ENCODE peak calls at places on chromosomes 16 and 17, in nine cellular contexts. V, B, K, M, U, I, G, R and Q are unnamed samples.

GRCh38 chr17:76734080-76734840 is 2.9 kb downstream of the SRSF2 start:
- DNase-seq in V (peak), B (no peak), K (no peak), M (no peak), U (peak), I (no peak), G (peak), R (no peak), Q (no peak)

GRCh38 chr17:48244814-48245213 is 137.2 kb downstream of the SNX11 start:
- DNase-seq in V (no peak), B (no peak), K (no peak), M (no peak), U (peak), I (peak), G (peak), R (no peak), Q (no peak)

GRCh38 chr17:45989759-45990158 is 9.3 kb upstream of the STH start:
- DNase-seq in V (no peak), B (no peak), K (no peak), M (no peak), U (no peak), I (no peak), G (no peak), R (no peak), Q (peak)

GRCh38 chr16:85461814-85462404 is 151.2 kb upstream of the GSE1 start:
- DNase-seq in V (no peak), B (no peak), K (peak), M (no peak), U (peak), I (no peak), G (peak), R (no peak), Q (no peak)

GRCh38 chr16:69890114-69890890 is 60.8 kb upstream of the CLEC18A start:
- DNase-seq in V (no peak), B (peak), K (no peak), M (no peak), U (peak), I (no peak), G (peak), R (peak), Q (no peak)

GRCh38 chr17:8909621-8910292 is 42.3 kb upstream of the PIK3R6 start:
- DNase-seq in V (no peak), B (no peak), K (no peak), M (no peak), U (no peak), I (no peak), G (no peak), R (no peak), Q (no peak)

GRCh38 chr16:82265809-82266208 is 95.8 kb upstream of the MPHOSPH6 start:
- DNase-seq in V (no peak), B (no peak), K (no peak), M (no peak), U (no peak), I (no peak), G (no peak), R (no peak), Q (no peak)

GRCh38 chr17:18963126-18964017 is 11.4 kb downstream of the SLC5A10 start:
- DNase-seq in V (peak), B (no peak), K (no peak), M (no peak), U (peak), I (no peak), G (peak), R (no peak), Q (peak)

GRCh38 chr16:28168991-28169554 is 42.7 kb downstream of the XPO6 start:
- DNase-seq in V (no peak), B (no peak), K (no peak), M (no peak), U (no peak), I (peak), G (no peak), R (no peak), Q (no peak)

GRCh38 chr16:63442246-63442645 is 1406.0 kb upstream of the CDH8 start:
- DNase-seq in V (no peak), B (no peak), K (no peak), M (no peak), U (no peak), I (no peak), G (no peak), R (no peak), Q (no peak)

GRCh38 chr16:166375-167116 is 768 bp downstream of the HBM start:
- DNase-seq in V (no peak), B (no peak), K (no peak), M (no peak), U (no peak), I (no peak), G (no peak), R (no peak), Q (no peak)

GRCh38 chr17:10050597-10051101 is 145.6 kb upstream of the RCVRN start:
- DNase-seq in V (no peak), B (no peak), K (no peak), M (no peak), U (peak), I (no peak), G (peak), R (no peak), Q (no peak)

DNA sequence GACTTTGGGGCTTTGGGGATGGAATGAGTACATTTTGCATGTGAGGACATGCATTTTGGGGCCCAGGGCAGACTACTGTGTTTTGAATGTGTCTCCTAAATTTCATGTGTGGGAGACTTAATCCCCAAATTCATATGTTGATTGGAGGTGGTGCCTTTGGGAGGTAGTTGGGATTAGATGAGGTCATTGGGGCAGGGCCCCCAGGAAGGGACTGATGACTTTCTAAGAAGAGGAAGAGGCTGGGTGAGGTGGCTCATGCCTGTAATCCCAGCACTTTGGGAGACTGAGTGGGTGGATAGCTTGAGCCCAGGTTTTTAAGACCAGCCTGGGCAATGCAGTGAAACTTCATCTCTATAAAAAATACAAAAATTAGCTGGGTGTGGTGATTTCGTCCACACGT is 42.8 kb upstream of the RAI1 start:
- DNase-seq in V (no peak), B (no peak), K (no peak), M (no peak), U (no peak), I (no peak), G (no peak), R (no peak), Q (no peak)
- TF ChIP-seq CTCF in V (no peak), B (no peak), K (no peak), M (no peak), U (no peak), I (no peak), G (no peak), R (no peak), Q (no peak)

GRCh38 chr17:4936436-4936835 is 3.4 kb downstream of the SLC25A11 start:
- DNase-seq in V (no peak), B (no peak), K (no peak), M (no peak), U (no peak), I (no peak), G (no peak), R (no peak), Q (no peak)

GRCh38 chr17:4935650-4936049 is 3.6 kb downstream of the GP1BA start:
- DNase-seq in V (no peak), B (no peak), K (no peak), M (no peak), U (no peak), I (no peak), G (no peak), R (no peak), Q (no peak)

GRCh38 chr17:4932756-4933155 is 679 bp downstream of the GP1BA start:
- DNase-seq in V (no peak), B (no peak), K (no peak), M (no peak), U (no peak), I (no peak), G (no peak), R (no peak), Q (no peak)

GRCh38 chr17:4933646-4934045 is 1.6 kb downstream of the GP1BA start:
- DNase-seq in V (no peak), B (no peak), K (no peak), M (no peak), U (no peak), I (no peak), G (no peak), R (no peak), Q (no peak)

DNA sequence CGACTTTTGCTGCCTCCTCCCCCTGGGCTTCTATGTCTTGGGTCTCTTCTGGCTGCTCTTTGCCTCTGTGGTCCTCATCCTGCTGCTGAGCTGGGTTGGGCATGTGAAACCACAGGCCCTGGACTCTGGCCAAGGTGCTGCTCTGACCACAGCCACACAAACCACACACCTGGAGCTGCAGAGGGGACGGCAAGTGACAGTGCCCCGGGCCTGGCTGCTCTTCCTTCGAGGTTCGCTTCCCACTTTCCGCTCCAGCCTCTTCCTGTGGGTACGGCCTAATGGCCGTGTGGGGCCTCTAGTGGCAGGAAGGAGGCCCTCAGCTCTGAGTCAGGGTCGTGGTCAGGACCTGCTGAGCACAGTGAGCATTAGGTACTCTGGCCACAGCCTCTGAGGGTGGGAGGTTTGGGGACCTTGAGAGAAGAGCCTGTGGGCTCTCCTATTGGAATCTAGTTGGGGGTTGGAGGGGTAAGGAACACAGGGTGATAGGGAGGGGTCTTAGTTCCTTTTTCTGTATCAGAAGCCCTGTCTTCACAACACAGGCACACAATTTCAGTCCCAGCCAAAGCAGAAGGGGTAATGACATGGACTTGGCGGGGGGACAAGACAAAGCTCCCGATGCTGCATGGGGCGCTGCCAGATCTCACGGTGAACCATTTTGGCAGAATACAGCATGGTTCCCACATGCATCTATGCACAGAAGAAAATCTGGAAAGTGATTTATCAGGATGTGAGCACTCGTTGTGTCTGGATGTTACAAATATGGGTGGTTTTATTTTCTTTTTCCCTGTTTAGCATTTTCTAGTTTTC is 2.3 kb downstream of the GP1BA start:
- DNase-seq in V (no peak), B (no peak), K (no peak), M (no peak), U (peak), I (peak), G (peak), R (no peak), Q (no peak)
- TF ChIP-seq CTCF in V (peak), B (no peak), K (peak), M (no peak), U (peak), I (no peak), G (peak), R (no peak), Q (peak)

GRCh38 chr17:78676415-78677302 is 99.5 kb upstream of the DNAH17 start:
- DNase-seq in V (no peak), B (no peak), K (no peak), M (no peak), U (no peak), I (no peak), G (no peak), R (no peak), Q (no peak)

GRCh38 chr17:78678711-78679110 is 101.5 kb upstream of the DNAH17 start:
- DNase-seq in V (no peak), B (no peak), K (no peak), M (no peak), U (no peak), I (no peak), G (no peak), R (no peak), Q (no peak)

GRCh38 chr17:78675836-78676235 is 98.6 kb upstream of the DNAH17 start:
- DNase-seq in V (no peak), B (no peak), K (no peak), M (no peak), U (no peak), I (no peak), G (no peak), R (no peak), Q (no peak)

GRCh38 chr17:78678220-78678554 is 101.0 kb upstream of the DNAH17 start:
- DNase-seq in V (no peak), B (no peak), K (no peak), M (no peak), U (no peak), I (no peak), G (no peak), R (no peak), Q (no peak)

DNA sequence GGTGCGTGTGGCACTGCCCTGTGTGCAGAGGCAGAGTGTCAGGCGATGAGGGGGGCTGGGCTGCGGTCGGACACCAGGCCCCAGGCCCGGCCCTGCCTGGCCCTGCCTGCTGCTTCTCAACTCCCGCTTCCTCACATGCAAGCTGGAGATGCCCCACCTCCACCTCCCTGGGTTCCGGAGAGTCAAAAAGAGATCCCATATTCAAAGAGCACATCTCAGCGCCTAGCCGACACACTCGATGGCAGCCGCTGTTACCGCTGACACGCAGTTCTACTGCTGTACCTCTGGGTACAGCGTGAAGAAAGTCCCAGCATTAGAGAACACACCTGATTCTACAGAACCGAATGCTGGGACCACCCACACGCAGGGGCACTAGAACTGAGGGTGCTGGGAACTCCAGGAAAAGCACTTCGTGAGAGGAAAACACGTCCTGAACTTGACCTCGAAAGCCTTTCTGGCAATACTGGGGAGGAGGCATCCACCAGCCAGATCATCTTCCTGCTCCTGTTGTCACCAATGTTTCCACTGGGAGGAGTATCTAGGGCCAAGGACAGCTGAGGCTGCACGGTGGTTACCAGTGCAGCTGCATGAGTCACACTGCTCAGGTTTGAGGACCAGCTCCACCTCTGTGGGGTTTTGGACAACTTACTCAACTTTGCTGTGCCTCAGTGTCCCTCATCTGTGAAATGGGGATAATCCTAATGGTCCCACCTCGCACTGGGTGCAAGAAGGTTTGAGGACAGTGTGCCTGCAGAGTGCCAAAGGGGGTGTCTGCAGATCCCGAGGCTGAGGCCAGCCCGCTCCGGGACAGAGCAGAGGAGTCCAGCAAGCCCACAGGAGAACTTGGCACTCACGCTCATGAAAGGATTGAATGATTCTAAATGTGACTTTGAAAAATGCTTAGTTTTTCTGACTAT is 100.4 kb upstream of the DNAH17 start:
- DNase-seq in V (no peak), B (no peak), K (no peak), M (no peak), U (no peak), I (no peak), G (peak), R (no peak), Q (no peak)
- TF ChIP-seq CTCF in V (no peak), B (no peak), K (no peak), M (no peak), U (no peak), I (no peak), G (no peak), R (no peak), Q (peak)

GRCh38 chr17:33016920-33017319 is 25.3 kb downstream of the SPACA3 start:
- DNase-seq in V (no peak), B (no peak), K (no peak), M (no peak), U (no peak), I (no peak), G (no peak), R (no peak), Q (no peak)
- TF ChIP-seq CTCF in V (no peak), B (no peak), K (no peak), M (no peak), U (no peak), I (no peak), G (no peak), R (no peak), Q (peak)

DNA sequence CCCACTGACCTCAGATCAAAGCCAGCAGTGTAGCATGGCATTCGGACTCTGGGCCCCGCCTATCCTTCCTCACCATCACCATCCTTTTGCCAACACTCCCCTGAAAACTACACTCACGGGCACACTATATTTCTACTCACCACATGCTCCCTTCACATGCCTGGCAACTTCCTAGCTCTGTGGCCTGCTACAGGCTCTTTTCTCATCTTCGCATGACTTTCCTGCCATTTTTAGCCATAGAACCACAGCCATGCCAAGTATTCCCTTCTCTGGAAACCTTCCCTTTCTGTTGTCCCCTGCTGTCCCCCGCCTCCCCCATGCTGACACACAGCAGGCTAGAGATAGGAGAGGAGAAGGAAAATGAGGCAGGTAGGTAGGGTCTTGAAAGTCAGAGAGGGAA is 45.5 kb upstream of the MMP2 start:
- DNase-seq in V (no peak), B (no peak), K (no peak), M (no peak), U (no peak), I (no peak), G (no peak), R (no peak), Q (no peak)
- TF ChIP-seq CTCF in V (no peak), B (no peak), K (no peak), M (no peak), U (no peak), I (no peak), G (no peak), R (no peak), Q (no peak)

GRCh38 chr16:47928008-47928407 is 227.8 kb downstream of the ABCC12 start:
- DNase-seq in V (no peak), B (no peak), K (no peak), M (no peak), U (peak), I (no peak), G (peak), R (no peak), Q (no peak)
- TF ChIP-seq CTCF in V (peak), B (no peak), K (no peak), M (no peak), U (no peak), I (no peak), G (no peak), R (no peak), Q (peak)

DNA sequence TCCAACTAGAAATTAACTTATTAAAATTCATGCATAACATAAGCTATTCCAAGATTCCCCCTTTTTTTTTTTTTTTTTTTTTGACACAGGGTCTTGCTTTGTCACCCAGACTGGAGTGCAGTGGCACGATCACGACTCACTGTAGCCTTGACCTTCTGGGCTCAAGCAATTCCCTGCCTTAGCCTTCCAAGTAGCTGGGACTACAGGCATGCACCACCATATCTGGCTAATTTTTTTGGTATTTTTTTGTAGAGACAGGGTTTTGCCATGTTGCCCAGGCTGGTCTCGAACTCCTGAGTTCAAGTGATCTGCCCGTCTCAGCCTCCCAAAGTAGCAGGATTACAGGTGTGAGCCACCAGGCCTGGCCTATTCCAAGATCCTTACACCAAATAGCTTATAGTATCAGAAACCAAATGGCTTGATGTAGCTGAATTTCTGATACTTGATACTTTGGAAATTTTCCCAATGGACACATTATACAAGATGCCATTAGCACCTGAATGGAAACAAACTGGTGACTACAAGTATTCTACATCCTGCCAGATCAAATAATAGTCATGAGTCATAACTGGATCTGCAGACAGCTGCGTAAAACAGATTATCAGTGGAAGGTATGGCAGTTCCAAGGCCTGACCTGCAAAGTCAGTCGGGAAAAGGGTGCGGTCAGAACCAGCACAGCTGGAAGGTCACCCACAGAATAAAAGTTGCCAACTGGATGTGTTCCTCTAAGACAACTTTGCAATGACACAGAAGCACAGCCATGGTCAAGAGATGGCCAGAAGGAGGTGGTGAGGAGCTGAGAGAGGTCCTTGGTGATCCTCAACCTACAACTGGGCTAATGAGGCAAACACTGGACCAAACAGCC is 14.5 kb downstream of the TUBG1 start:
- DNase-seq in V (no peak), B (no peak), K (no peak), M (no peak), U (peak), I (peak), G (peak), R (no peak), Q (no peak)
- TF ChIP-seq CTCF in V (no peak), B (no peak), K (no peak), M (no peak), U (peak), I (no peak), G (no peak), R (no peak), Q (no peak)

GRCh38 chr16:52090080-52090479 is 456.9 kb downstream of the TOX3 start:
- DNase-seq in V (peak), B (no peak), K (no peak), M (no peak), U (peak), I (no peak), G (no peak), R (no peak), Q (no peak)
- TF ChIP-seq CTCF in V (no peak), B (no peak), K (no peak), M (no peak), U (no peak), I (no peak), G (no peak), R (no peak), Q (no peak)